ENCODE peak calls at places on chromosomes 2 and 18, in seven cellular contexts. Z is astrocyte of the cerebellum; T is foreskin fibroblast; U is psoas muscle; V is GM06990; M is activated T-cell treated with anti-CD3 and anti-CD28 coated beads, Interleukin-2, amount 50 U/mL, for 72 hours; A is cerebellar cortex. G is an unnamed sample.

GRCh38 chr2:54949431-54949830 is 100.8 kb downstream of the RTN4 start:
- DNase-seq in A (no peak), T (peak), M (no peak), U (no peak), Z (no peak), V (no peak), G (peak)

GRCh38 chr2:110124038-110124825 is 8.6 kb upstream of the MALL start:
- DNase-seq in A (no peak), U (no peak), Z (no peak), V (no peak), M (no peak), T (no peak), G (no peak)

GRCh38 chr18:9720327-9720726 is 12.2 kb downstream of the RAB31 start:
- DNase-seq in V (no peak), Z (no peak), M (no peak), T (no peak), U (no peak), A (no peak), G (no peak)

GRCh38 chr18:11411021-11411420 is 198.4 kb upstream of the SLC35G4 start:
- DNase-seq in V (no peak), M (no peak), T (peak), Z (no peak), U (no peak), A (no peak), G (peak)

GRCh38 chr2:119478188-119479065 is 45.9 kb downstream of the SCTR start:
- DNase-seq in A (no peak), Z (no peak), U (no peak), T (no peak), V (no peak), M (no peak), G (no peak)

GRCh38 chr2:3505771-3506170 is 13.6 kb downstream of the ADI1 start:
- DNase-seq in Z (no peak), V (no peak), T (no peak), A (no peak), U (no peak), M (no peak), G (no peak)

GRCh38 chr2:27057184-27057583 is 5.7 kb downstream of the AGBL5 start:
- DNase-seq in A (no peak), U (no peak), V (no peak), Z (no peak), T (no peak), M (no peak), G (no peak)

GRCh38 chr18:10351858-10352257 is 102.6 kb upstream of the APCDD1 start:
- DNase-seq in M (no peak), T (no peak), A (no peak), U (no peak), V (no peak), Z (no peak), G (no peak)

GRCh38 chr2:185608799-185609198 is 129.8 kb upstream of the FSIP2 start:
- DNase-seq in A (peak), M (no peak), T (no peak), V (no peak), U (no peak), Z (no peak), G (peak)

GRCh38 chr2:171083426-171083825 is 77.3 kb downstream of the TLK1 start:
- DNase-seq in V (no peak), T (no peak), Z (no peak), A (no peak), M (no peak), U (no peak), G (no peak)

GRCh38 chr2:151297882-151298281 is 8.4 kb upstream of the NMI start:
- DNase-seq in Z (no peak), T (no peak), V (no peak), A (no peak), M (no peak), U (no peak), G (no peak)

GRCh38 chr2:235049069-235049468 is 97.3 kb downstream of the SH3BP4 start:
- DNase-seq in Z (no peak), U (no peak), A (no peak), T (no peak), V (no peak), M (no peak), G (no peak)